ENCODE peak calls at places on chromosome 15, in four cellular contexts. T, C, H and L are unnamed samples.

GRCh38 chr15:52114656-52115055 is 2.1 kb upstream of the BCL2L10 start:
- DNase-seq in T (no peak), C (no peak), H (no peak), L (no peak)

GRCh38 chr15:64150236-64150578 is 1.3 kb upstream of the SNX22 start:
- DNase-seq in T (no peak), C (no peak), H (no peak), L (no peak)

GRCh38 chr15:51647128-51647562 is 24.6 kb upstream of the DMXL2 start:
- DNase-seq in T (no peak), C (peak; percentile 39), H (peak; percentile 80), L (no peak)

GRCh38 chr15:68644088-68644904 is 65.5 kb downstream of the CORO2B start:
- DNase-seq in T (no peak), C (no peak), H (peak; percentile 64), L (no peak)

GRCh38 chr15:51163843-51164242 is 69.1 kb upstream of the TNFAIP8L3 start:
- DNase-seq in T (no peak), C (no peak), H (no peak), L (no peak)

GRCh38 chr15:36886135-36887011 is 214.0 kb downstream of the MEIS2 start:
- DNase-seq in T (no peak), C (no peak), H (no peak), L (no peak)

GRCh38 chr15:69568621-69569020 is 116.0 kb downstream of the RPLP1 start:
- DNase-seq in T (no peak), C (no peak), H (no peak), L (no peak)

GRCh38 chr15:92624401-92624991 is 31.1 kb downstream of the FAM174B start:
- DNase-seq in T (no peak), C (peak; percentile 59), H (no peak), L (no peak)

GRCh38 chr15:58459045-58459444 is 27.3 kb downstream of the LIPC start:
- DNase-seq in T (no peak), C (no peak), H (no peak), L (no peak)

GRCh38 chr15:33242669-33243191 is 48.2 kb upstream of the FMN1 start:
- DNase-seq in T (no peak), C (no peak), H (peak; percentile 25), L (no peak)

GRCh38 chr15:33699691-33700447 is 268.4 kb upstream of the CHRM5 start:
- DNase-seq in T (no peak), C (no peak), H (peak; percentile 16), L (no peak)

GRCh38 chr15:52163321-52164190 is 27.6 kb downstream of the GNB5 start:
- DNase-seq in T (peak; percentile 97), C (no peak), H (no peak), L (no peak)